ENCODE peak calls at places on chromosomes 4 and X, in four cellular contexts. M is KG1; T is CD4-positive, alpha-beta memory T cell; J is NCI-H2171 treated with DMSO at 0.1 percent for 48 hours. Q is an unnamed sample.
A peak's percentile ranks its signal among the peaks of the same experiment; 100 is the strongest.

GRCh38 chr4:165814256-165815010 is 58.6 kb upstream of the TLL1 start:
- DNase-seq in M (no peak), T (no peak), J (no peak), Q (no peak)

GRCh38 chr4:145075742-145076472 is 22.1 kb downstream of the ANAPC10 start:
- DNase-seq in J (no peak), M (no peak), T (no peak), Q (no peak)

GRCh38 chr4:53644607-53645006 is 53.3 kb upstream of the LNX1 start:
- DNase-seq in M (no peak), T (no peak), J (peak; percentile 84), Q (no peak)

GRCh38 chr4:2537011-2537830 is 774 bp downstream of the FAM193A start:
- DNase-seq in J (no peak), T (peak; percentile 59), M (no peak), Q (peak; percentile 71)

GRCh38 chr4:122668241-122668640 is 47.4 kb upstream of the IL21 start:
- DNase-seq in M (no peak), T (no peak), J (no peak), Q (no peak)

GRCh38 chr4:152258804-152259708 is 276.8 kb downstream of the FBXW7 start:
- DNase-seq in T (no peak), J (no peak), M (no peak), Q (no peak)

GRCh38 chr4:22099896-22100295 is 151.3 kb upstream of the KCNIP4 start:
- DNase-seq in J (no peak), M (no peak), T (no peak), Q (no peak)

GRCh38 chrX:74383611-74384010 is 37.7 kb upstream of the SLC16A2 start:
- DNase-seq in M (no peak), J (peak; percentile 17), T (peak; percentile 2), Q (peak; percentile 58)

GRCh38 chrX:12548746-12549145 is 242.5 kb upstream of the PRPS2 start:
- DNase-seq in T (no peak), J (no peak), M (no peak), Q (peak; percentile 67)

GRCh38 chrX:17822351-17822750 is 38.7 kb downstream of the RAI2 start:
- DNase-seq in T (no peak), J (no peak), M (no peak), Q (no peak)

GRCh38 chrX:99172958-99173357 is 1237.1 kb downstream of the PCDH19 start:
- DNase-seq in T (no peak), M (no peak), J (no peak), Q (peak; percentile 29)

GRCh38 chr4:114642173-114642780 is 43.7 kb downstream of the UGT8 start:
- DNase-seq in T (no peak), M (no peak), J (no peak), Q (no peak)

GRCh38 chr4:122364700-122365404 is 14.0 kb upstream of the ADAD1 start:
- DNase-seq in M (no peak), T (peak; percentile 37), J (no peak), Q (peak; percentile 63)

GRCh38 chrX:150366951-150367545 is 3.9 kb downstream of the MAMLD1 start:
- DNase-seq in J (no peak), M (no peak), T (no peak), Q (no peak)

GRCh38 chr4:79620627-79621026 is 212.6 kb upstream of the GK2 start:
- DNase-seq in T (no peak), J (no peak), M (no peak), Q (no peak)

GRCh38 chr4:3613980-3614730 is 81.9 kb upstream of the LRPAP1 start:
- DNase-seq in M (no peak), J (no peak), T (no peak), Q (no peak)

GRCh38 chr4:88761861-88762523 is 64.4 kb upstream of the NAP1L5 start:
- DNase-seq in J (no peak), M (no peak), T (no peak), Q (no peak)

GRCh38 chr4:73231518-73232487 is 26.8 kb downstream of the ANKRD17 start:
- DNase-seq in J (no peak), M (no peak), T (no peak), Q (no peak)

GRCh38 chr4:121698119-121698732 is 1.4 kb upstream of the ANXA5 start:
- DNase-seq in J (no peak), M (no peak), T (no peak), Q (no peak)

GRCh38 chr4:144449623-144450022 is 196.3 kb upstream of the HHIP start:
- DNase-seq in M (no peak), J (no peak), T (no peak), Q (no peak)

GRCh38 chr4:86130160-86130933 is 229.5 kb downstream of the MAPK10 start:
- DNase-seq in T (no peak), M (no peak), J (no peak), Q (no peak)

GRCh38 chrX:21946925-21947641 is 6.6 kb downstream of the SMS start:
- DNase-seq in T (no peak), J (no peak), M (no peak), Q (peak; percentile 53)

GRCh38 chr4:138826754-138827153 is 188.8 kb upstream of the NOCT start:
- DNase-seq in J (no peak), M (no peak), T (no peak), Q (no peak)

GRCh38 chr4:83011779-83012630 is 1.4 kb upstream of the LIN54 start:
- DNase-seq in M (peak; percentile 28), T (peak; percentile 5), J (peak; percentile 40), Q (peak; percentile 41)

GRCh38 chr4:112150920-112151319 is 5.7 kb downstream of the FAM241A start:
- DNase-seq in T (no peak), J (no peak), M (no peak), Q (no peak)

GRCh38 chr4:113116414-113117345 is 67.2 kb downstream of the ANK2 start:
- DNase-seq in T (no peak), M (no peak), J (no peak), Q (peak; percentile 45)

GRCh38 chrX:11968470-11968869 is 169.8 kb upstream of the FRMPD4 start:
- DNase-seq in T (no peak), M (no peak), J (no peak), Q (peak; percentile 17)

GRCh38 chrX:118350715-118351114 is 4.8 kb downstream of the WDR44 start:
- DNase-seq in J (no peak), T (no peak), M (no peak), Q (no peak)

GRCh38 chr4:174485025-174485424 is 37.3 kb downstream of the HPGD start:
- DNase-seq in M (no peak), T (no peak), J (no peak), Q (no peak)

GRCh38 chrX:9724711-9725110 is 40.9 kb downstream of the GPR143 start:
- DNase-seq in J (no peak), M (no peak), T (no peak), Q (no peak)

GRCh38 chrX:70062961-70063550 is 799 bp downstream of the OTUD6A start:
- DNase-seq in T (no peak), M (no peak), J (no peak), Q (no peak)

GRCh38 chrX:1401611-1402430 is 9.9 kb upstream of the SLC25A6 start:
- DNase-seq in M (no peak), J (no peak), T (no peak), Q (no peak)

GRCh38 chr4:83569967-83570366 is 34.1 kb downstream of the GPAT3 start:
- DNase-seq in J (no peak), T (no peak), M (no peak), Q (no peak)

GRCh38 chr4:157072002-157072401 is 3.9 kb upstream of the GLRB start:
- DNase-seq in J (no peak), T (no peak), M (no peak), Q (no peak)

GRCh38 chr4:48777739-48778138 is 2.3 kb downstream of the FRYL start:
- DNase-seq in T (no peak), J (no peak), M (no peak), Q (no peak)

GRCh38 chrX:21166302-21166982 is 207.8 kb upstream of the CNKSR2 start:
- DNase-seq in J (no peak), T (no peak), M (no peak), Q (peak; percentile 41)

GRCh38 chrX:129980540-129981206 is 1.8 kb upstream of the BCORL1 start:
- DNase-seq in T (no peak), M (no peak), J (no peak), Q (peak; percentile 58)